ENCODE peak calls at places on chromosomes 7 and 10, in ten cellular contexts. One of them, this sample, is unnamed.

GRCh38 chr7:32158076-32158475 is 87.9 kb upstream of the PDE1C start:
- DNase-seq in activated CD8-positive, alpha-beta memory T cell treated with anti-CD3 and anti-CD28 coated beads, Interleukin-2, amount 50 U/mL, for 48 hours: no peak
- DNase-seq in glomerular endothelial cell: no peak
- DNase-seq in EL: no peak
- DNase-seq in LoVo: no peak
- DNase-seq in GM13977: no peak
- DNase-seq in AG08395: no peak
- DNase-seq in naive thymus-derived CD8-positive, alpha-beta T cell: no peak
- DNase-seq in NCI-H1417: no peak
- DNase-seq in activated naive CD4-positive, alpha-beta T cell treated with Interleukin-2 at 50 U/mL for 16 hours: no peak
- DNase-seq in this sample: no peak

GRCh38 chr7:131927770-131928169 is 371.3 kb upstream of the PODXL start:
- DNase-seq in AG08395: no peak
- DNase-seq in activated CD8-positive, alpha-beta memory T cell treated with anti-CD3 and anti-CD28 coated beads, Interleukin-2, amount 50 U/mL, for 48 hours: no peak
- DNase-seq in LoVo: no peak
- DNase-seq in NCI-H1417: no peak
- DNase-seq in activated naive CD4-positive, alpha-beta T cell treated with Interleukin-2 at 50 U/mL for 16 hours: no peak
- DNase-seq in glomerular endothelial cell: no peak
- DNase-seq in EL: no peak
- DNase-seq in GM13977: no peak
- DNase-seq in naive thymus-derived CD8-positive, alpha-beta T cell: no peak
- DNase-seq in this sample: no peak

GRCh38 chr7:47738563-47739166 is 156.8 kb upstream of the TNS3 start:
- DNase-seq in naive thymus-derived CD8-positive, alpha-beta T cell: no peak
- DNase-seq in activated naive CD4-positive, alpha-beta T cell treated with Interleukin-2 at 50 U/mL for 16 hours: no peak
- DNase-seq in glomerular endothelial cell: no peak
- DNase-seq in EL: no peak
- DNase-seq in activated CD8-positive, alpha-beta memory T cell treated with anti-CD3 and anti-CD28 coated beads, Interleukin-2, amount 50 U/mL, for 48 hours: no peak
- DNase-seq in AG08395: no peak
- DNase-seq in GM13977: peak
- DNase-seq in LoVo: no peak
- DNase-seq in NCI-H1417: no peak
- DNase-seq in this sample: no peak

GRCh38 chr10:95814011-95814727 is 58.2 kb downstream of the ENTPD1 start:
- DNase-seq in activated CD8-positive, alpha-beta memory T cell treated with anti-CD3 and anti-CD28 coated beads, Interleukin-2, amount 50 U/mL, for 48 hours: no peak
- DNase-seq in naive thymus-derived CD8-positive, alpha-beta T cell: no peak
- DNase-seq in NCI-H1417: no peak
- DNase-seq in AG08395: peak
- DNase-seq in LoVo: no peak
- DNase-seq in EL: peak
- DNase-seq in glomerular endothelial cell: peak
- DNase-seq in activated naive CD4-positive, alpha-beta T cell treated with Interleukin-2 at 50 U/mL for 16 hours: no peak
- DNase-seq in GM13977: no peak
- DNase-seq in this sample: no peak

GRCh38 chr10:95391570-95392249 is 100.9 kb upstream of the PDLIM1 start:
- DNase-seq in AG08395: peak
- DNase-seq in activated naive CD4-positive, alpha-beta T cell treated with Interleukin-2 at 50 U/mL for 16 hours: no peak
- DNase-seq in GM13977: no peak
- DNase-seq in EL: peak
- DNase-seq in glomerular endothelial cell: no peak
- DNase-seq in activated CD8-positive, alpha-beta memory T cell treated with anti-CD3 and anti-CD28 coated beads, Interleukin-2, amount 50 U/mL, for 48 hours: no peak
- DNase-seq in naive thymus-derived CD8-positive, alpha-beta T cell: no peak
- DNase-seq in NCI-H1417: no peak
- DNase-seq in LoVo: no peak
- DNase-seq in this sample: no peak

GRCh38 chr10:100909506-100910260 is 3.1 kb upstream of the SLF2 start:
- DNase-seq in EL: no peak
- DNase-seq in NCI-H1417: no peak
- DNase-seq in glomerular endothelial cell: no peak
- DNase-seq in naive thymus-derived CD8-positive, alpha-beta T cell: no peak
- DNase-seq in activated CD8-positive, alpha-beta memory T cell treated with anti-CD3 and anti-CD28 coated beads, Interleukin-2, amount 50 U/mL, for 48 hours: no peak
- DNase-seq in AG08395: no peak
- DNase-seq in GM13977: no peak
- DNase-seq in activated naive CD4-positive, alpha-beta T cell treated with Interleukin-2 at 50 U/mL for 16 hours: no peak
- DNase-seq in LoVo: no peak
- DNase-seq in this sample: no peak

GRCh38 chr7:20554072-20554471 is 61.4 kb upstream of the ABCB5 start:
- DNase-seq in AG08395: no peak
- DNase-seq in NCI-H1417: no peak
- DNase-seq in naive thymus-derived CD8-positive, alpha-beta T cell: no peak
- DNase-seq in glomerular endothelial cell: no peak
- DNase-seq in activated CD8-positive, alpha-beta memory T cell treated with anti-CD3 and anti-CD28 coated beads, Interleukin-2, amount 50 U/mL, for 48 hours: no peak
- DNase-seq in LoVo: no peak
- DNase-seq in EL: no peak
- DNase-seq in activated naive CD4-positive, alpha-beta T cell treated with Interleukin-2 at 50 U/mL for 16 hours: no peak
- DNase-seq in GM13977: no peak
- DNase-seq in this sample: no peak

GRCh38 chr10:127016331-127016730 is 111.1 kb downstream of the DOCK1 start:
- DNase-seq in EL: no peak
- DNase-seq in AG08395: no peak
- DNase-seq in glomerular endothelial cell: no peak
- DNase-seq in LoVo: no peak
- DNase-seq in naive thymus-derived CD8-positive, alpha-beta T cell: no peak
- DNase-seq in NCI-H1417: no peak
- DNase-seq in activated naive CD4-positive, alpha-beta T cell treated with Interleukin-2 at 50 U/mL for 16 hours: no peak
- DNase-seq in activated CD8-positive, alpha-beta memory T cell treated with anti-CD3 and anti-CD28 coated beads, Interleukin-2, amount 50 U/mL, for 48 hours: no peak
- DNase-seq in GM13977: no peak
- DNase-seq in this sample: no peak

GRCh38 chr7:12729112-12729511 is 41.7 kb downstream of the ARL4A start:
- DNase-seq in activated naive CD4-positive, alpha-beta T cell treated with Interleukin-2 at 50 U/mL for 16 hours: no peak
- DNase-seq in AG08395: peak
- DNase-seq in activated CD8-positive, alpha-beta memory T cell treated with anti-CD3 and anti-CD28 coated beads, Interleukin-2, amount 50 U/mL, for 48 hours: no peak
- DNase-seq in GM13977: no peak
- DNase-seq in NCI-H1417: peak
- DNase-seq in LoVo: peak
- DNase-seq in EL: peak
- DNase-seq in glomerular endothelial cell: no peak
- DNase-seq in naive thymus-derived CD8-positive, alpha-beta T cell: no peak
- DNase-seq in this sample: no peak

GRCh38 chr10:21260793-21261149 is 264.7 kb downstream of the SKIDA1 start:
- DNase-seq in NCI-H1417: no peak
- DNase-seq in GM13977: no peak
- DNase-seq in AG08395: no peak
- DNase-seq in glomerular endothelial cell: no peak
- DNase-seq in naive thymus-derived CD8-positive, alpha-beta T cell: no peak
- DNase-seq in activated naive CD4-positive, alpha-beta T cell treated with Interleukin-2 at 50 U/mL for 16 hours: no peak
- DNase-seq in EL: no peak
- DNase-seq in activated CD8-positive, alpha-beta memory T cell treated with anti-CD3 and anti-CD28 coated beads, Interleukin-2, amount 50 U/mL, for 48 hours: no peak
- DNase-seq in LoVo: no peak
- DNase-seq in this sample: no peak

GRCh38 chr7:43377196-43377935 is 205.5 kb upstream of the STK17A start:
- DNase-seq in activated naive CD4-positive, alpha-beta T cell treated with Interleukin-2 at 50 U/mL for 16 hours: no peak
- DNase-seq in LoVo: no peak
- DNase-seq in glomerular endothelial cell: no peak
- DNase-seq in naive thymus-derived CD8-positive, alpha-beta T cell: no peak
- DNase-seq in activated CD8-positive, alpha-beta memory T cell treated with anti-CD3 and anti-CD28 coated beads, Interleukin-2, amount 50 U/mL, for 48 hours: no peak
- DNase-seq in GM13977: no peak
- DNase-seq in NCI-H1417: no peak
- DNase-seq in AG08395: no peak
- DNase-seq in EL: no peak
- DNase-seq in this sample: no peak

GRCh38 chr10:103888113-103888841 is 29.7 kb downstream of the STN1 start:
- DNase-seq in naive thymus-derived CD8-positive, alpha-beta T cell: peak
- DNase-seq in AG08395: peak
- DNase-seq in LoVo: peak
- DNase-seq in glomerular endothelial cell: no peak
- DNase-seq in activated naive CD4-positive, alpha-beta T cell treated with Interleukin-2 at 50 U/mL for 16 hours: no peak
- DNase-seq in GM13977: peak
- DNase-seq in NCI-H1417: peak
- DNase-seq in activated CD8-positive, alpha-beta memory T cell treated with anti-CD3 and anti-CD28 coated beads, Interleukin-2, amount 50 U/mL, for 48 hours: no peak
- DNase-seq in EL: peak
- DNase-seq in this sample: no peak

GRCh38 chr7:12641196-12641595 is 46.2 kb upstream of the ARL4A start:
- DNase-seq in EL: no peak
- DNase-seq in AG08395: no peak
- DNase-seq in GM13977: no peak
- DNase-seq in NCI-H1417: no peak
- DNase-seq in activated CD8-positive, alpha-beta memory T cell treated with anti-CD3 and anti-CD28 coated beads, Interleukin-2, amount 50 U/mL, for 48 hours: no peak
- DNase-seq in glomerular endothelial cell: no peak
- DNase-seq in LoVo: no peak
- DNase-seq in activated naive CD4-positive, alpha-beta T cell treated with Interleukin-2 at 50 U/mL for 16 hours: no peak
- DNase-seq in naive thymus-derived CD8-positive, alpha-beta T cell: no peak
- DNase-seq in this sample: no peak

GRCh38 chr7:131413711-131414110 is 86.0 kb downstream of the MKLN1 start:
- DNase-seq in LoVo: no peak
- DNase-seq in glomerular endothelial cell: no peak
- DNase-seq in AG08395: no peak
- DNase-seq in EL: no peak
- DNase-seq in naive thymus-derived CD8-positive, alpha-beta T cell: no peak
- DNase-seq in GM13977: no peak
- DNase-seq in activated CD8-positive, alpha-beta memory T cell treated with anti-CD3 and anti-CD28 coated beads, Interleukin-2, amount 50 U/mL, for 48 hours: no peak
- DNase-seq in activated naive CD4-positive, alpha-beta T cell treated with Interleukin-2 at 50 U/mL for 16 hours: no peak
- DNase-seq in NCI-H1417: no peak
- DNase-seq in this sample: no peak

GRCh38 chr7:17304926-17305325 is 6.5 kb downstream of the AHR start:
- DNase-seq in activated naive CD4-positive, alpha-beta T cell treated with Interleukin-2 at 50 U/mL for 16 hours: peak
- DNase-seq in LoVo: peak
- DNase-seq in NCI-H1417: no peak
- DNase-seq in AG08395: peak
- DNase-seq in glomerular endothelial cell: peak
- DNase-seq in EL: peak
- DNase-seq in activated CD8-positive, alpha-beta memory T cell treated with anti-CD3 and anti-CD28 coated beads, Interleukin-2, amount 50 U/mL, for 48 hours: no peak
- DNase-seq in GM13977: no peak
- DNase-seq in naive thymus-derived CD8-positive, alpha-beta T cell: no peak
- DNase-seq in this sample: no peak

GRCh38 chr7:114921636-114922150 is at the start of gene MDFIC:
- DNase-seq in naive thymus-derived CD8-positive, alpha-beta T cell: no peak
- DNase-seq in NCI-H1417: no peak
- DNase-seq in EL: no peak
- DNase-seq in activated CD8-positive, alpha-beta memory T cell treated with anti-CD3 and anti-CD28 coated beads, Interleukin-2, amount 50 U/mL, for 48 hours: peak
- DNase-seq in GM13977: no peak
- DNase-seq in glomerular endothelial cell: no peak
- DNase-seq in LoVo: no peak
- DNase-seq in activated naive CD4-positive, alpha-beta T cell treated with Interleukin-2 at 50 U/mL for 16 hours: peak
- DNase-seq in AG08395: no peak
- DNase-seq in this sample: no peak

GRCh38 chr7:17689361-17689760 is 250.9 kb downstream of the SNX13 start:
- DNase-seq in naive thymus-derived CD8-positive, alpha-beta T cell: no peak
- DNase-seq in NCI-H1417: no peak
- DNase-seq in EL: no peak
- DNase-seq in AG08395: no peak
- DNase-seq in activated naive CD4-positive, alpha-beta T cell treated with Interleukin-2 at 50 U/mL for 16 hours: no peak
- DNase-seq in LoVo: no peak
- DNase-seq in glomerular endothelial cell: no peak
- DNase-seq in activated CD8-positive, alpha-beta memory T cell treated with anti-CD3 and anti-CD28 coated beads, Interleukin-2, amount 50 U/mL, for 48 hours: no peak
- DNase-seq in GM13977: no peak
- DNase-seq in this sample: no peak

GRCh38 chr10:22719406-22720042 is 5.1 kb upstream of the PIP4K2A start:
- DNase-seq in activated naive CD4-positive, alpha-beta T cell treated with Interleukin-2 at 50 U/mL for 16 hours: no peak
- DNase-seq in AG08395: no peak
- DNase-seq in glomerular endothelial cell: no peak
- DNase-seq in GM13977: no peak
- DNase-seq in LoVo: no peak
- DNase-seq in NCI-H1417: no peak
- DNase-seq in naive thymus-derived CD8-positive, alpha-beta T cell: no peak
- DNase-seq in activated CD8-positive, alpha-beta memory T cell treated with anti-CD3 and anti-CD28 coated beads, Interleukin-2, amount 50 U/mL, for 48 hours: no peak
- DNase-seq in EL: no peak
- DNase-seq in this sample: no peak

GRCh38 chr7:129780257-129781127 is 169.0 kb downstream of the NRF1 start:
- DNase-seq in NCI-H1417: peak
- DNase-seq in naive thymus-derived CD8-positive, alpha-beta T cell: peak
- DNase-seq in activated naive CD4-positive, alpha-beta T cell treated with Interleukin-2 at 50 U/mL for 16 hours: peak
- DNase-seq in AG08395: no peak
- DNase-seq in EL: peak
- DNase-seq in LoVo: peak
- DNase-seq in glomerular endothelial cell: no peak
- DNase-seq in activated CD8-positive, alpha-beta memory T cell treated with anti-CD3 and anti-CD28 coated beads, Interleukin-2, amount 50 U/mL, for 48 hours: peak
- DNase-seq in GM13977: no peak
- DNase-seq in this sample: no peak

GRCh38 chr10:13090289-13090688 is 9.7 kb upstream of the OPTN start:
- DNase-seq in glomerular endothelial cell: no peak
- DNase-seq in NCI-H1417: no peak
- DNase-seq in naive thymus-derived CD8-positive, alpha-beta T cell: no peak
- DNase-seq in LoVo: no peak
- DNase-seq in AG08395: no peak
- DNase-seq in activated naive CD4-positive, alpha-beta T cell treated with Interleukin-2 at 50 U/mL for 16 hours: no peak
- DNase-seq in EL: no peak
- DNase-seq in GM13977: no peak
- DNase-seq in activated CD8-positive, alpha-beta memory T cell treated with anti-CD3 and anti-CD28 coated beads, Interleukin-2, amount 50 U/mL, for 48 hours: no peak
- DNase-seq in this sample: no peak

GRCh38 chr10:70109064-70109729 is 23.4 kb downstream of the AIFM2 start:
- DNase-seq in NCI-H1417: no peak
- DNase-seq in glomerular endothelial cell: no peak
- DNase-seq in activated CD8-positive, alpha-beta memory T cell treated with anti-CD3 and anti-CD28 coated beads, Interleukin-2, amount 50 U/mL, for 48 hours: no peak
- DNase-seq in LoVo: no peak
- DNase-seq in AG08395: no peak
- DNase-seq in GM13977: no peak
- DNase-seq in naive thymus-derived CD8-positive, alpha-beta T cell: no peak
- DNase-seq in activated naive CD4-positive, alpha-beta T cell treated with Interleukin-2 at 50 U/mL for 16 hours: no peak
- DNase-seq in EL: no peak
- DNase-seq in this sample: no peak

GRCh38 chr10:77428776-77429395 is 208.7 kb downstream of the KCNMA1 start:
- DNase-seq in LoVo: no peak
- DNase-seq in glomerular endothelial cell: no peak
- DNase-seq in NCI-H1417: no peak
- DNase-seq in activated CD8-positive, alpha-beta memory T cell treated with anti-CD3 and anti-CD28 coated beads, Interleukin-2, amount 50 U/mL, for 48 hours: no peak
- DNase-seq in GM13977: no peak
- DNase-seq in activated naive CD4-positive, alpha-beta T cell treated with Interleukin-2 at 50 U/mL for 16 hours: no peak
- DNase-seq in AG08395: peak
- DNase-seq in EL: peak
- DNase-seq in naive thymus-derived CD8-positive, alpha-beta T cell: no peak
- DNase-seq in this sample: no peak

GRCh38 chr7:30173058-30173897 is 38.5 kb downstream of the MTURN start:
- DNase-seq in EL: peak
- DNase-seq in AG08395: peak
- DNase-seq in LoVo: no peak
- DNase-seq in NCI-H1417: peak
- DNase-seq in activated naive CD4-positive, alpha-beta T cell treated with Interleukin-2 at 50 U/mL for 16 hours: no peak
- DNase-seq in activated CD8-positive, alpha-beta memory T cell treated with anti-CD3 and anti-CD28 coated beads, Interleukin-2, amount 50 U/mL, for 48 hours: no peak
- DNase-seq in naive thymus-derived CD8-positive, alpha-beta T cell: no peak
- DNase-seq in GM13977: no peak
- DNase-seq in glomerular endothelial cell: no peak
- DNase-seq in this sample: no peak

GRCh38 chr7:156064921-156065386 is 252.7 kb upstream of the SHH start:
- DNase-seq in GM13977: no peak
- DNase-seq in AG08395: no peak
- DNase-seq in activated CD8-positive, alpha-beta memory T cell treated with anti-CD3 and anti-CD28 coated beads, Interleukin-2, amount 50 U/mL, for 48 hours: no peak
- DNase-seq in activated naive CD4-positive, alpha-beta T cell treated with Interleukin-2 at 50 U/mL for 16 hours: no peak
- DNase-seq in EL: no peak
- DNase-seq in naive thymus-derived CD8-positive, alpha-beta T cell: no peak
- DNase-seq in NCI-H1417: no peak
- DNase-seq in glomerular endothelial cell: no peak
- DNase-seq in LoVo: peak
- DNase-seq in this sample: no peak

GRCh38 chr10:11930342-11930978 is 107.3 kb downstream of the PROSER2 start:
- DNase-seq in glomerular endothelial cell: no peak
- DNase-seq in naive thymus-derived CD8-positive, alpha-beta T cell: no peak
- DNase-seq in GM13977: no peak
- DNase-seq in NCI-H1417: no peak
- DNase-seq in activated CD8-positive, alpha-beta memory T cell treated with anti-CD3 and anti-CD28 coated beads, Interleukin-2, amount 50 U/mL, for 48 hours: no peak
- DNase-seq in AG08395: no peak
- DNase-seq in activated naive CD4-positive, alpha-beta T cell treated with Interleukin-2 at 50 U/mL for 16 hours: no peak
- DNase-seq in EL: no peak
- DNase-seq in LoVo: no peak
- DNase-seq in this sample: no peak

GRCh38 chr10:49633327-49634045 is 19.6 kb downstream of the CHAT start:
- DNase-seq in naive thymus-derived CD8-positive, alpha-beta T cell: no peak
- DNase-seq in activated CD8-positive, alpha-beta memory T cell treated with anti-CD3 and anti-CD28 coated beads, Interleukin-2, amount 50 U/mL, for 48 hours: no peak
- DNase-seq in glomerular endothelial cell: no peak
- DNase-seq in EL: no peak
- DNase-seq in LoVo: no peak
- DNase-seq in GM13977: no peak
- DNase-seq in NCI-H1417: no peak
- DNase-seq in activated naive CD4-positive, alpha-beta T cell treated with Interleukin-2 at 50 U/mL for 16 hours: no peak
- DNase-seq in AG08395: no peak
- DNase-seq in this sample: no peak

GRCh38 chr7:41085244-41085643 is 617.6 kb downstream of the INHBA start:
- DNase-seq in activated CD8-positive, alpha-beta memory T cell treated with anti-CD3 and anti-CD28 coated beads, Interleukin-2, amount 50 U/mL, for 48 hours: no peak
- DNase-seq in GM13977: no peak
- DNase-seq in glomerular endothelial cell: no peak
- DNase-seq in EL: peak
- DNase-seq in NCI-H1417: no peak
- DNase-seq in AG08395: peak
- DNase-seq in LoVo: no peak
- DNase-seq in naive thymus-derived CD8-positive, alpha-beta T cell: no peak
- DNase-seq in activated naive CD4-positive, alpha-beta T cell treated with Interleukin-2 at 50 U/mL for 16 hours: no peak
- DNase-seq in this sample: no peak

GRCh38 chr10:130792096-130792845 is 519.2 kb downstream of the TCERG1L start:
- DNase-seq in EL: no peak
- DNase-seq in activated CD8-positive, alpha-beta memory T cell treated with anti-CD3 and anti-CD28 coated beads, Interleukin-2, amount 50 U/mL, for 48 hours: no peak
- DNase-seq in NCI-H1417: no peak
- DNase-seq in naive thymus-derived CD8-positive, alpha-beta T cell: no peak
- DNase-seq in activated naive CD4-positive, alpha-beta T cell treated with Interleukin-2 at 50 U/mL for 16 hours: no peak
- DNase-seq in glomerular endothelial cell: no peak
- DNase-seq in LoVo: no peak
- DNase-seq in GM13977: no peak
- DNase-seq in AG08395: no peak
- DNase-seq in this sample: no peak

This sample was measured in GM12878.